ENCODE peak calls at places on chromosomes 7 and 10, in seven cellular contexts. One of them, this sample, is unnamed.

GRCh38 chr10:95425592-95426465 is 135.0 kb upstream of the PDLIM1 start:
- DNase-seq in heart left ventricle: no peak
- DNase-seq in IMR-90: no peak
- DNase-seq in transverse colon: no peak
- DNase-seq in aorta: no peak
- DNase-seq in PC-3: no peak
- DNase-seq in neuronal stem cell: no peak
- DNase-seq in this sample: no peak

GRCh38 chr10:109281347-109281746 is 642.0 kb downstream of the XPNPEP1 start:
- DNase-seq in heart left ventricle: no peak
- DNase-seq in IMR-90: no peak
- DNase-seq in transverse colon: no peak
- DNase-seq in aorta: no peak
- DNase-seq in PC-3: no peak
- DNase-seq in neuronal stem cell: no peak
- DNase-seq in this sample: no peak

GRCh38 chr10:119246862-119247549 is 39.6 kb downstream of the GRK5 start:
- DNase-seq in heart left ventricle: no peak
- DNase-seq in IMR-90: peak; percentile 97
- DNase-seq in transverse colon: no peak
- DNase-seq in aorta: peak; percentile 91
- DNase-seq in PC-3: peak; percentile 44
- DNase-seq in neuronal stem cell: no peak
- DNase-seq in this sample: no peak

GRCh38 chr7:18320971-18321567 is 174.5 kb upstream of the HDAC9 start:
- DNase-seq in heart left ventricle: no peak
- DNase-seq in IMR-90: peak; percentile 58
- DNase-seq in transverse colon: no peak
- DNase-seq in aorta: no peak
- DNase-seq in PC-3: peak; percentile 73
- DNase-seq in neuronal stem cell: peak; percentile 14
- DNase-seq in this sample: no peak

GRCh38 chr7:3095046-3095445 is 51.4 kb upstream of the CARD11 start:
- DNase-seq in heart left ventricle: peak; percentile 36
- DNase-seq in IMR-90: no peak
- DNase-seq in transverse colon: peak; percentile 25
- DNase-seq in aorta: no peak
- DNase-seq in PC-3: no peak
- DNase-seq in neuronal stem cell: no peak
- DNase-seq in this sample: no peak

GRCh38 chr10:108544500-108545120 is 1378.7 kb downstream of the XPNPEP1 start:
- DNase-seq in heart left ventricle: peak; percentile 55
- DNase-seq in IMR-90: peak; percentile 23
- DNase-seq in transverse colon: peak; percentile 60
- DNase-seq in aorta: peak; percentile 81
- DNase-seq in PC-3: peak; percentile 77
- DNase-seq in neuronal stem cell: peak; percentile 57
- DNase-seq in this sample: peak; percentile 8

GRCh38 chr7:17109017-17109416 is 189.4 kb upstream of the AHR start:
- DNase-seq in heart left ventricle: no peak
- DNase-seq in IMR-90: peak; percentile 80
- DNase-seq in transverse colon: no peak
- DNase-seq in aorta: no peak
- DNase-seq in PC-3: peak; percentile 56
- DNase-seq in neuronal stem cell: no peak
- DNase-seq in this sample: peak; percentile 14

GRCh38 chr7:129667551-129667950 is 56.0 kb downstream of the NRF1 start:
- DNase-seq in heart left ventricle: no peak
- DNase-seq in IMR-90: no peak
- DNase-seq in transverse colon: no peak
- DNase-seq in aorta: no peak
- DNase-seq in PC-3: no peak
- DNase-seq in neuronal stem cell: no peak
- DNase-seq in this sample: no peak

GRCh38 chr7:50855526-50855925 is 72.8 kb upstream of the GRB10 start:
- DNase-seq in heart left ventricle: no peak
- DNase-seq in IMR-90: no peak
- DNase-seq in transverse colon: no peak
- DNase-seq in aorta: no peak
- DNase-seq in PC-3: no peak
- DNase-seq in neuronal stem cell: no peak
- DNase-seq in this sample: no peak

GRCh38 chr10:130453036-130453720 is 317.0 kb downstream of the GLRX3 start:
- DNase-seq in heart left ventricle: no peak
- DNase-seq in IMR-90: no peak
- DNase-seq in transverse colon: no peak
- DNase-seq in aorta: no peak
- DNase-seq in PC-3: no peak
- DNase-seq in neuronal stem cell: no peak
- DNase-seq in this sample: no peak

GRCh38 chr10:16494174-16494573 is 27.5 kb downstream of the C1QL3 start:
- DNase-seq in heart left ventricle: no peak
- DNase-seq in IMR-90: no peak
- DNase-seq in transverse colon: no peak
- DNase-seq in aorta: no peak
- DNase-seq in PC-3: no peak
- DNase-seq in neuronal stem cell: no peak
- DNase-seq in this sample: no peak

GRCh38 chr10:120607710-120608703 is 151.0 kb downstream of the PLPP4 start:
- DNase-seq in heart left ventricle: no peak
- DNase-seq in IMR-90: no peak
- DNase-seq in transverse colon: no peak
- DNase-seq in aorta: no peak
- DNase-seq in PC-3: peak; percentile 62
- DNase-seq in neuronal stem cell: no peak
- DNase-seq in this sample: no peak

GRCh38 chr10:19426039-19426438 is 377.4 kb downstream of the MALRD1 start:
- DNase-seq in heart left ventricle: no peak
- DNase-seq in IMR-90: no peak
- DNase-seq in transverse colon: no peak
- DNase-seq in aorta: no peak
- DNase-seq in PC-3: no peak
- DNase-seq in neuronal stem cell: no peak
- DNase-seq in this sample: no peak

GRCh38 chr10:117442944-117443676 is 67.9 kb upstream of the PDZD8 start:
- DNase-seq in heart left ventricle: peak; percentile 72
- DNase-seq in IMR-90: peak; percentile 32
- DNase-seq in transverse colon: peak; percentile 85
- DNase-seq in aorta: peak; percentile 96
- DNase-seq in PC-3: peak; percentile 59
- DNase-seq in neuronal stem cell: peak; percentile 57
- DNase-seq in this sample: no peak

GRCh38 chr7:50832744-50833143 is 50.0 kb upstream of the GRB10 start:
- DNase-seq in heart left ventricle: no peak
- DNase-seq in IMR-90: peak; percentile 89
- DNase-seq in transverse colon: no peak
- DNase-seq in aorta: no peak
- DNase-seq in PC-3: peak; percentile 97
- DNase-seq in neuronal stem cell: no peak
- DNase-seq in this sample: peak; percentile 86

GRCh38 chr10:44426247-44427034 is 41.5 kb upstream of the CXCL12 start:
- DNase-seq in heart left ventricle: no peak
- DNase-seq in IMR-90: no peak
- DNase-seq in transverse colon: no peak
- DNase-seq in aorta: no peak
- DNase-seq in PC-3: no peak
- DNase-seq in neuronal stem cell: no peak
- DNase-seq in this sample: no peak

GRCh38 chr7:21544303-21544656 is 1.4 kb downstream of the DNAH11 start:
- DNase-seq in heart left ventricle: no peak
- DNase-seq in IMR-90: no peak
- DNase-seq in transverse colon: no peak
- DNase-seq in aorta: no peak
- DNase-seq in PC-3: no peak
- DNase-seq in neuronal stem cell: no peak
- DNase-seq in this sample: no peak

GRCh38 chr10:113087082-113088029 is 137.3 kb downstream of the TCF7L2 start:
- DNase-seq in heart left ventricle: peak; percentile 56
- DNase-seq in IMR-90: peak; percentile 100
- DNase-seq in transverse colon: peak; percentile 80
- DNase-seq in aorta: peak; percentile 80
- DNase-seq in PC-3: peak; percentile 95
- DNase-seq in neuronal stem cell: no peak
- DNase-seq in this sample: peak; percentile 79

DNA sequence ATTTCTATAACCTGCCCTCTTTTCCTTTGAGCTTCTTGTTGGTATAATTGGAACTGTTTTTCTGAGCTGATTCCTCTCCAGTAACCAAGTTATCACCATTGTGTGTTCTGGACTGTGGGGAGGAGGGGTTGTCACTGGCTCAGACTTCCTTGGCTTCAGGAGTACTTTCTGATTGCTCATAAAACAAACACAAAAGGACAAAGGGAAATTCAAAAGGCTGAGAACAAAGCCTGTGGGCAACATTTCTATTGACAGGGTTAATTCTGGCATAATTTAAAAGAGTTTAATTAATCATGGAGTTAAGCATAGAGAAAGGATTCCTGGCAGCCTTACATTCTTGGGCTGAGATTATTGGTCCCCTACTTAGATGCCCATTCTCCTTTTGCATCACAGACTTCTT is 222.9 kb upstream of the KMT2E start:
- DNase-seq in heart left ventricle: no peak
- DNase-seq in IMR-90: no peak
- DNase-seq in transverse colon: no peak
- DNase-seq in aorta: no peak
- DNase-seq in PC-3: peak; percentile 66
- DNase-seq in neuronal stem cell: no peak
- DNase-seq in this sample: peak; percentile 16
- H3K27ac ChIP-seq in heart left ventricle: no peak overlapping the region
- H3K27ac ChIP-seq in IMR-90: no peak overlapping the region
- H3K27ac ChIP-seq in transverse colon: no peak overlapping the region
- H3K27ac ChIP-seq in aorta: no peak overlapping the region
- H3K27ac ChIP-seq in PC-3: no peak overlapping the region
- H3K27ac ChIP-seq in neuronal stem cell: no peak overlapping the region
- H3K27ac ChIP-seq in this sample: no peak overlapping the region

GRCh38 chr7:151448261-151449252 is 8.6 kb upstream of the CRYGN start:
- DNase-seq in heart left ventricle: peak; percentile 68
- DNase-seq in IMR-90: peak; percentile 41
- DNase-seq in transverse colon: peak; percentile 74
- DNase-seq in aorta: peak; percentile 91
- DNase-seq in PC-3: peak; percentile 66
- DNase-seq in neuronal stem cell: peak; percentile 68
- DNase-seq in this sample: no peak

GRCh38 chr7:151447312-151447711 is 7.4 kb upstream of the CRYGN start:
- DNase-seq in heart left ventricle: peak; percentile 20
- DNase-seq in IMR-90: no peak
- DNase-seq in transverse colon: no peak
- DNase-seq in aorta: peak; percentile 62
- DNase-seq in PC-3: no peak
- DNase-seq in neuronal stem cell: no peak
- DNase-seq in this sample: no peak

GRCh38 chr7:151449990-151450389 is 10.0 kb upstream of the CRYGN start:
- DNase-seq in heart left ventricle: no peak
- DNase-seq in IMR-90: no peak
- DNase-seq in transverse colon: no peak
- DNase-seq in aorta: no peak
- DNase-seq in PC-3: no peak
- DNase-seq in neuronal stem cell: no peak
- DNase-seq in this sample: no peak

GRCh38 chr7:151446412-151446811 is 6.5 kb upstream of the CRYGN start:
- DNase-seq in heart left ventricle: peak; percentile 8
- DNase-seq in IMR-90: no peak
- DNase-seq in transverse colon: no peak
- DNase-seq in aorta: peak; percentile 43
- DNase-seq in PC-3: no peak
- DNase-seq in neuronal stem cell: no peak
- DNase-seq in this sample: no peak

GRCh38 chr7:151447901-151448260 is 7.9 kb upstream of the CRYGN start:
- DNase-seq in heart left ventricle: no peak
- DNase-seq in IMR-90: no peak
- DNase-seq in transverse colon: no peak
- DNase-seq in aorta: no peak
- DNase-seq in PC-3: no peak
- DNase-seq in neuronal stem cell: no peak
- DNase-seq in this sample: no peak
- H3K27ac ChIP-seq in heart left ventricle: peak overlapping the region; percentile 40
- H3K27ac ChIP-seq in IMR-90: no peak overlapping the region
- H3K27ac ChIP-seq in transverse colon: peak overlapping the region; percentile 54
- H3K27ac ChIP-seq in aorta: no peak overlapping the region
- H3K27ac ChIP-seq in PC-3: no peak overlapping the region
- H3K27ac ChIP-seq in neuronal stem cell: no peak overlapping the region
- H3K27ac ChIP-seq in this sample: no peak overlapping the region

DNA sequence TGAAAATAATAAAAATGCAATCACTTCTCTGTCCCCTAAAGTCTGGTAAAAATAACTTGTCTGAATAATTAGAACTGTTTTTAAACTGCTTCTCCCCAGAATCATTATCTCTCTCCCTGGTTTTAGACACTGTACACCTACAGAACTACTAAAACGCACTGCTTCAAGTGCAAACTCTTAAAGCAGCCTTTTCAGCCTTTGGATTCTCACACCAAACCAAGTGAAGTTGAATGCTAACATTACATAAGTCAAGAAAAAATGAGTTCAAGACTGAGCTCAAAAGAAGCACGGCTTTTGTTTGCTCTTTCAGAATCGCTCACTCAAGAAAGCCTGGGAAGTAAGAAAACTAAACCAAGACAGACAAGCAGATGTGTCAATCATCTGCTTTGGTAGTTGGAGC is 188.8 kb downstream of the LSM5 start:
- DNase-seq in heart left ventricle: no peak
- DNase-seq in IMR-90: no peak
- DNase-seq in transverse colon: no peak
- DNase-seq in aorta: no peak
- DNase-seq in PC-3: no peak
- DNase-seq in neuronal stem cell: no peak
- DNase-seq in this sample: no peak
- H3K27ac ChIP-seq in heart left ventricle: no peak overlapping the region
- H3K27ac ChIP-seq in IMR-90: no peak overlapping the region
- H3K27ac ChIP-seq in transverse colon: no peak overlapping the region
- H3K27ac ChIP-seq in aorta: no peak overlapping the region
- H3K27ac ChIP-seq in PC-3: no peak overlapping the region
- H3K27ac ChIP-seq in neuronal stem cell: no peak overlapping the region
- H3K27ac ChIP-seq in this sample: no peak overlapping the region

DNA sequence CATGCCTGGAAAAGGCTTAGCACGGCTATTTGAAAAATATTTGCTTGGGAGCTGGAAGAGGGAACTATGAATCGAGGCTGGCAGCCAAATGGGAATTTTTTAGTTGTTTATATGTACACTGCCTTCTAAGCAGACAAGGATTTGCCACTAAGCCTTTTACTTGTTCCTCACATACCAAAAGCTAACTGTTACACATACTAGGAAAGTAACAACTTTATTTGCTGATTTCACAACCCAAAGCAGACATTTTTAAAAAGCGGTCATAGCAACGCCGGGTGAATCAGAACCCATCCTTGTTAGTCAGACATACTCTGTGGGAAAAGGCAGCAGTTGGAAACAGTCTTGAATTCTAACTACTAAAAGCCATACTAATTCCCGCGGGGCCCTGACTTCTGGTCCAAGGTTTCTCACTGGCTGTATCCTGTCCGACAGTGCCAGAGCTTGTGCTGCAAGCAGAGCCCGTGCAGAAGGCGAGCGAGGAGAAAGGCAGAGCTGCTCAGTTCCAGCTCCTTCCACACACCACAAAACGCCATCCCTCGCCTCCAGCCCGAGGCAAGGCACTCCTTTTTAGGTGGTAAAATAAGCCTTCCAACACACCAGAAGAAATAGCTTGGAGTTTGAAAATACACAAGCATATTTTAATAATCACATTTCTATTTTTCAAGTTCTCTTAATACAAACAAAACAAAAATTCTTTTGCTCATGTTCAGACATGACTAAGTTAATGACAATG is 89.2 kb downstream of the RNF216 start:
- DNase-seq in heart left ventricle: peak; percentile 94
- DNase-seq in IMR-90: peak; percentile 98
- DNase-seq in transverse colon: peak; percentile 50
- DNase-seq in aorta: peak; percentile 94
- DNase-seq in PC-3: peak; percentile 93
- DNase-seq in neuronal stem cell: no peak
- DNase-seq in this sample: peak; percentile 76
- H3K27ac ChIP-seq in heart left ventricle: peak overlapping the region; percentile 88
- H3K27ac ChIP-seq in IMR-90: peak overlapping the region; percentile 100
- H3K27ac ChIP-seq in transverse colon: peak overlapping the region; percentile 93
- H3K27ac ChIP-seq in aorta: peak overlapping the region; percentile 99
- H3K27ac ChIP-seq in PC-3: peak overlapping the region; percentile 98
- H3K27ac ChIP-seq in neuronal stem cell: no peak overlapping the region
- H3K27ac ChIP-seq in this sample: peak overlapping the region; percentile 98